ENCODE peak calls at places on chromosome X, in six cellular contexts. P, E, I, W, Y and S are unnamed samples.

GRCh38 chrX:66731398-66731797 is 92.5 kb upstream of the EDA2R start:
- DNase-seq in E (peak; percentile 9), Y (no peak), I (peak; percentile 12), P (no peak), W (no peak), S (no peak)

GRCh38 chrX:152941328-152942111 is 43.7 kb downstream of the ZNF185 start:
- DNase-seq in I (peak; percentile 63), P (peak; percentile 91), W (peak; percentile 82), Y (peak; percentile 89), E (peak; percentile 91), S (peak; percentile 91)

GRCh38 chrX:25158635-25159034 is 142.9 kb upstream of the ARX start:
- DNase-seq in P (no peak), I (no peak), W (no peak), E (no peak), Y (no peak), S (no peak)

GRCh38 chrX:57583477-57583876 is 8.3 kb upstream of the ZXDB start:
- DNase-seq in I (no peak), E (no peak), P (no peak), Y (no peak), W (no peak), S (no peak)

GRCh38 chrX:75229774-75230173 is 44.1 kb upstream of the UPRT start:
- DNase-seq in W (no peak), P (no peak), I (no peak), Y (no peak), E (no peak), S (no peak)

GRCh38 chrX:21408324-21408723 is 34.1 kb downstream of the CNKSR2 start:
- DNase-seq in E (no peak), W (no peak), P (no peak), Y (no peak), I (no peak), S (no peak)

GRCh38 chrX:1466232-1466661 is 13.5 kb upstream of the ASMTL start:
- DNase-seq in I (no peak), E (no peak), P (no peak), Y (no peak), W (no peak), S (no peak)

GRCh38 chrX:129540068-129540653 is at the start of gene OCRL:
- DNase-seq in P (peak; percentile 65), W (peak; percentile 53), I (peak; percentile 51), E (peak; percentile 66), Y (peak; percentile 57), S (peak; percentile 71)

GRCh38 chrX:150692296-150692695 is 900 bp upstream of the MTMR1 start:
- DNase-seq in P (no peak), W (no peak), Y (no peak), E (no peak), I (no peak), S (no peak)

GRCh38 chrX:67604979-67605703 is 61.3 kb downstream of the AR start:
- DNase-seq in I (no peak), Y (peak; percentile 13), W (no peak), P (no peak), E (peak; percentile 73), S (no peak)

GRCh38 chrX:65034641-65035450 is 58.6 kb upstream of the ZC4H2 start:
- DNase-seq in I (peak; percentile 56), E (peak; percentile 53), P (peak; percentile 70), Y (peak; percentile 16), W (peak; percentile 26), S (peak; percentile 71)

GRCh38 chrX:40100537-40101429 is 3.0 kb upstream of the BCOR start:
- DNase-seq in P (no peak), I (no peak), W (no peak), E (no peak), Y (no peak), S (no peak)

DNA sequence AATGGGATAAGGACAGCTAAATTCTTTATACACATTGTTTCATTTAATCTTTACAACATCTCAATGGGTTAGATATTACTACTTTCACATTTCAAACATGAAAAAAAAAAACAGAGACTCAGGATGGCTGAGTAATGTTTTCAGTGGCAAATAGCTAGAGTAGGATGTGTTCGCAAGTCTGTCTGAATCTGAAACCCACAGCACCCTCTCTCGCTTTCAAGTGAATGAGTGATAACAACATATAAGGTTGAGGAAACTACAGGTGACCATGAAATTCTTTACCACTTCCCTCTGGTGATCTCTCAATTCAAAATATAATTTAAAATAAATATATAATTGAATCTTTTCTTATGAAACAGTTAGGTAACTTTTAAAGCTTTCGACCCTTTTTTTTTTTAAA is 162.6 kb downstream of the PRR32 start:
- DNase-seq in P (no peak), W (no peak), Y (no peak), I (no peak), E (no peak), S (no peak)
- TF ChIP-seq POLR2A in P (no peak), W (no peak), Y (no peak), I (no peak), E (no peak), S (no peak)

GRCh38 chrX:44904542-44905115 is 31.6 kb downstream of the KDM6A start:
- DNase-seq in E (no peak), W (no peak), I (no peak), Y (no peak), P (no peak), S (no peak)
- TF ChIP-seq CTCF in E (no peak), W (no peak), I (no peak), Y (no peak), P (no peak), S (no peak)

DNA sequence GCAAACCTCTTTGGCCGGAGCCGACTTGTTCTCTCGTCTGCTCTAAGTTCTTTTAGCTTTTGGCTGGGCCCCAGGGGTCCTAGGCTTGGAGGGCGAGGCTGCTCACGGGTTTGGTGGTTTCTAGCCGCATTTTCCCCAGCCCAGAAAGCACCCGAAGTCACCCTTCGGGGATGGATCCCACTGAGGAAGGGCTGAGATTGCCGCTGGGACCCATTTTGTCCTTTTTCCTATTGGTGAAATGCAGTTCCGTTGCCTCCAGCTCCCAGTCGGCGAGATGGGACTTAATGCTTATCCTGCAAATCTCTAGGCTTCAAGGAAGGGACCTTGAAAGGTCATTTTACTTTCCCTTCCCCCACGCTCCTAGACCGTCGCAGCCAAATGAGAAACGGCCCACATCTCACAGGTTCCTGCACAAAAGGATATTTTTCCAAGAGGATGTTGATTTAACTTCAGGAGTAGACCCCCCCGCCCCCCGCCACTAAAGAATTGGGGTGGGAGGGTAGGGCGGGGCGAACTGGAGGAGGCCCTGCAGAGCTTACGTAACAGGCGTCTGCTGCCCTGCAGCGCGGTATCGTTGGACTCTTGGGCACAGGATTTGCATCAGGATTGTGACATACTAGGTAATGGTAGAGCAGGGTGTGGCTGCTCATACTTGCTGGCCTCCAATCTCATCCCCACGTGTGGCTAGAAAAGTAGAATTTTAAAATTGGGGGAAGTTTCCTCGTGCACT is 564 bp downstream of the PGK1 start:
- DNase-seq in E (peak; percentile 34), P (peak; percentile 82), Y (peak; percentile 80), I (peak; percentile 75), W (peak; percentile 9), S (peak; percentile 28)
- TF ChIP-seq POLR2A in E (no peak), P (no peak), Y (peak; percentile 16), I (peak; percentile 42), W (no peak), S (no peak)

GRCh38 chrX:38561126-38561868 is at the start of gene TSPAN7:
- DNase-seq in E (peak; percentile 60), W (peak; percentile 46), I (peak; percentile 46), Y (peak; percentile 77), P (peak; percentile 78), S (peak; percentile 81)

GRCh38 chrX:38560776-38561125 is 591 bp upstream of the TSPAN7 start:
- DNase-seq in Y (peak; percentile 62), W (no peak), I (no peak), E (peak; percentile 4), P (no peak), S (no peak)

GRCh38 chrX:38558681-38559080 is 2.7 kb upstream of the TSPAN7 start:
- DNase-seq in W (no peak), I (no peak), Y (no peak), E (no peak), P (no peak), S (no peak)

GRCh38 chrX:38563006-38563405 is 1.7 kb downstream of the TSPAN7 start:
- DNase-seq in I (peak; percentile 45), P (no peak), W (no peak), Y (no peak), E (no peak), S (no peak)

DNA sequence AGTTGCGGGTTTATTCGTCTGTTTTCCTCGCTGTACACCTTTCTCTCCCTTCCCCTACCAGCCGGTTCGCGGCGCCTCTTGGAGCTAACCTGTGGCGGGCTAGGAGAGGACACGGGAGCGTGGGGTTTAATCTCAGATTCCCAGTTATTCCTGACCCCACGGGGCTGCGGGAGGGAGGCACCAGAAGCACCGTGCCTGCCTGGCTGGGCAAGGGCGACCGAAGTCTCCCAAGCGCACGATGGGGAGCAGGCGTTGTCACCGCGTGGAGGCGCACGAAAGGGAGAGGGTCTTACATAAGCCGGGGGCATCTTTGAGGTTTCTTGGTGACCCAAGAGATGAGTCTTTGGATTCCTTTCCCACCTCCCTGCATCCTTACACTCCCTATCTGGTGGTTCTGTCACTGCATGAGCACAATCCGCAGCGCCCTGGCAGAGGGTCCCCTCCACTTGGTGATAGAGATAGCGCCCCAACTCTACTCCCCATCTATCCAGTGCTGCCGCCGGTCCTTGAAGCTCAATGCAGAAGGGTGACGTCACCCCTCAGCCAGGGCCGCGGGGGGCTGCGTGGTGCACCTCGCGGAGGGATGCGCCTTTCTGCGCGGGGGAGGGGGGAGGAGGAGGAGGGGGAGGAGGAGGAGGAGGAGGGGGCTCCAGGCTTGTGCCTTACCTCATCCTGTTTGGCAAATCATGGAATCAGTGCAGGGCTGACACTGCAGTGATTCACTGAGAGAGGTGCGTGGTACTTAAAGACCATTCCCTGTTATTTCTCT is 793 bp downstream of the TSPAN7 start:
- DNase-seq in W (no peak), I (peak; percentile 3), E (no peak), Y (peak; percentile 28), P (peak; percentile 28), S (peak; percentile 71)
- TF ChIP-seq CTCF in W (no peak), I (peak; percentile 53), E (no peak), Y (peak; percentile 6), P (no peak), S (no peak)

DNA sequence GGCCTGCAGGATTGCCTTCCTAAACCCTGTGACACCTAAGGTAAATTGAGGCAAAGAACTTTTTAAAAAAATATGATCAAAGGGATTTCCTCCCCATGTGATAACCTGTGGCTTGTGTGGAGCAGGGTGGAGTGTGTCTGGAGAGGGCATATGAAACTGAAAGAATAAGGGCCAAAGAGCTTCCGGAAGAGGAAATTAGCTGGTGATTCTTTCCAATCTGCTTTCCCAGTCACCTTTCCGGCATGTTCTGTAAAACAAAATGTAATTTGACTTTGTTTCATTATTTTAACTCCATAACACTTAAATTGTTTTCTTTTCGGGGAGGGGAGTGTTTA is 620 bp downstream of the XIAP start:
- DNase-seq in W (peak; percentile 20), P (peak; percentile 26), I (peak; percentile 29), Y (no peak), E (peak; percentile 63), S (no peak)
- TF ChIP-seq POLR2A in W (no peak), P (no peak), I (peak; percentile 33), Y (no peak), E (no peak), S (no peak)

GRCh38 chrX:94576367-94577004 is 902.5 kb downstream of the FAM133A start:
- DNase-seq in I (no peak), P (no peak), Y (no peak), E (no peak), W (no peak), S (no peak)
- TF ChIP-seq CTCF in I (no peak), P (peak; percentile 13), Y (no peak), E (no peak), W (peak; percentile 11), S (no peak)